ENCODE peak calls at places on chromosome 9, in ten cellular contexts. E is heart right ventricle, C is bronchial epithelial cell, J is left ventricle myocardium inferior, I is RWPE2, H is neural crest cell, Z is fibroblast of pulmonary artery, P is WERI-Rb-1, S is body of pancreas, W is HFFc6. T is an unnamed sample.

GRCh38 chr9:6584881-6585597 is 60.5 kb downstream of the GLDC start:
- DNase-seq in J (no peak), S (no peak), C (peak; percentile 53), W (peak; percentile 29), Z (peak; percentile 68), I (no peak), P (no peak), H (no peak), E (no peak), T (no peak)

GRCh38 chr9:14911046-14911445 is 818 bp upstream of the FREM1 start:
- DNase-seq in E (no peak), Z (no peak), P (no peak), C (no peak), S (no peak), H (no peak), I (no peak), W (no peak), J (no peak), T (no peak)

GRCh38 chr9:116380496-116380995 is 227.0 kb downstream of the PAPPA start:
- DNase-seq in Z (no peak), W (no peak), H (no peak), P (no peak), J (no peak), E (no peak), S (no peak), I (no peak), C (no peak), T (no peak)

GRCh38 chr9:4866239-4866969 is 73.7 kb downstream of the RCL1 start:
- DNase-seq in H (no peak), P (no peak), C (peak; percentile 34), I (no peak), J (no peak), Z (no peak), S (no peak), E (no peak), W (peak; percentile 25), T (no peak)

GRCh38 chr9:130860458-130861316 is 25.6 kb downstream of the ABL1 start:
- DNase-seq in W (peak; percentile 95), P (no peak), C (peak; percentile 80), H (no peak), E (peak; percentile 79), I (peak; percentile 76), S (peak; percentile 60), J (peak; percentile 83), Z (peak; percentile 97), T (peak; percentile 91)

GRCh38 chr9:129640871-129641750 is 840 bp downstream of the ASB6 start:
- DNase-seq in W (no peak), S (no peak), E (no peak), Z (no peak), C (no peak), J (no peak), H (no peak), I (no peak), P (no peak), T (no peak)

GRCh38 chr9:97473717-97474116 is 27.7 kb upstream of the TMOD1 start:
- DNase-seq in P (no peak), S (no peak), C (no peak), H (no peak), W (no peak), J (no peak), I (no peak), E (no peak), Z (no peak), T (no peak)

GRCh38 chr9:24257726-24258125 is 288.0 kb downstream of the IZUMO3 start:
- DNase-seq in I (no peak), S (no peak), Z (no peak), C (peak; percentile 13), P (peak; percentile 7), H (no peak), W (no peak), E (no peak), J (no peak), T (no peak)

DNA sequence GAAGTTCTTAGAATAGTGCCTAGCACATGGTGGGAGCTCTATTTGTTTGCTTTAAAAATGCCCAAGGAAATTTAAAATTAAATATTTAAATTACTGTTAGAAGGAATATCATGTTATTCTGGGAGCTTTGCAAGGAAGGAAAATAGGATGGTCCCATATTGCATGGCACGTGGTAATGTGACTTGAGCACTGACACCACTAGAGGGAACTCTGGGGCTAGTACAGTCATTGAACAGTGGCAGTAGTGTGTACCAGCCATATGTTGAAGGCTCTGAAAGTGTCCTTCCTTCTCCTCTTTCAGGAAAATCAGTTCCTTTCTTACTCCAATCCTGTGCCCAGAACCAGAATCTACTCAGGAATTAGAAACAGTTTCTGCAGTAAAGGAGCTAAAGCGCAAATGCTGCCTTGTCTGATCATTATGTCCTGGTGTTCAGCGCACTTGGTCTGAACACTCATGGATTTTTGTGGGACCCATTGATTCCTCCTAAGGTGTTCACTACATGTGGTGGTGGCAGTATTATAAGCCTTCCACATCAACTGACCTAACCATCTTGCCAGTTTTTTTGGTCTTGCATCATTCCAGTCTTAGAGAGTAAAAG is 54.1 kb downstream of the GDA start:
- DNase-seq in E (no peak), Z (peak; percentile 41), I (no peak), W (peak; percentile 38), C (peak; percentile 54), P (peak; percentile 49), J (no peak), S (peak; percentile 33), H (peak; percentile 20), T (no peak)
- TF ChIP-seq CTCF in E (peak; percentile 22), Z (peak; percentile 63), I (peak; percentile 86), W (peak; percentile 76), C (peak; percentile 72), P (peak; percentile 79), J (peak; percentile 50), S (peak; percentile 63), H (peak; percentile 67), T (peak; percentile 67)

GRCh38 chr9:91773166-91773565 is 176.9 kb downstream of the ROR2 start:
- DNase-seq in I (no peak), H (no peak), C (no peak), J (no peak), Z (no peak), P (no peak), E (no peak), S (no peak), W (no peak), T (no peak)

GRCh38 chr9:91771864-91772263 is 178.2 kb downstream of the ROR2 start:
- DNase-seq in Z (no peak), C (no peak), P (no peak), J (no peak), H (no peak), E (no peak), S (no peak), W (no peak), I (no peak), T (no peak)

GRCh38 chr9:91768977-91769916 is 180.8 kb downstream of the ROR2 start:
- DNase-seq in S (no peak), J (no peak), I (no peak), C (no peak), P (no peak), W (no peak), H (no peak), Z (no peak), E (no peak), T (no peak)

GRCh38 chr9:91770229-91770628 is 179.8 kb downstream of the ROR2 start:
- DNase-seq in C (peak; percentile 70), J (no peak), S (no peak), W (no peak), P (no peak), I (no peak), E (no peak), H (no peak), Z (no peak), T (no peak)

DNA sequence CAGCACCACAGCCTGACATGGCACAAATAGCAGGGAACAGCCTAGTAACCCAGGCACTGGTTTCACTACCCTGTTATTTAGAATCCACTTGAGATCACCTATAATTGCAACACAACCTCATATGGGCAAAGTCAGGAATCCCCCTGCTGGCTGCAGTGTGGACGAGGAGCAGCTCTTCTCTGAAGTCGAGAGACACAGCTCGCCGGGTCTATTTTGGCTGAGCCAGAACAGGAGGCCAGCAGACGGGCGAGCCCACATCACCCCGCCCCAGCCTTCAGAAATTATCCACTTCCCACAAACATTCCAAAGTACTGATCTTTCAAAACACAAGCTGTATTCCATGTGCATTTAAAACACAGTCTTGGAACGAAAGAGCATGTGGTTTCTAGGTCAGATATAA is 179.0 kb downstream of the ROR2 start:
- DNase-seq in P (no peak), S (peak; percentile 18), H (no peak), Z (peak; percentile 92), W (peak; percentile 86), E (no peak), C (peak; percentile 63), J (no peak), I (no peak), T (no peak)
- TF ChIP-seq CTCF in P (peak; percentile 47), S (no peak), H (peak; percentile 40), Z (peak; percentile 64), W (peak; percentile 69), E (peak; percentile 13), C (peak; percentile 12), J (no peak), I (peak; percentile 19), T (peak; percentile 61)

GRCh38 chr9:84669008-84669292 is 579 bp upstream of the NTRK2 start:
- DNase-seq in P (no peak), H (no peak), I (no peak), S (no peak), E (no peak), W (no peak), Z (no peak), C (no peak), J (no peak), T (no peak)

GRCh38 chr9:84670106-84670800 is 724 bp downstream of the NTRK2 start:
- DNase-seq in W (no peak), S (peak; percentile 38), E (peak; percentile 25), I (no peak), C (no peak), P (no peak), J (peak; percentile 30), Z (no peak), H (peak; percentile 25), T (no peak)

GRCh38 chr9:84670801-84671153 is 1.2 kb downstream of the NTRK2 start:
- DNase-seq in P (no peak), I (no peak), Z (no peak), C (no peak), J (no peak), E (no peak), S (no peak), H (no peak), W (no peak), T (no peak)

GRCh38 chr9:84668204-84669007 is 1.1 kb upstream of the NTRK2 start:
- DNase-seq in Z (peak; percentile 54), S (peak; percentile 66), W (peak; percentile 48), E (peak; percentile 69), P (peak; percentile 22), I (no peak), J (peak; percentile 65), H (peak; percentile 82), C (peak; percentile 54), T (peak; percentile 95)

DNA sequence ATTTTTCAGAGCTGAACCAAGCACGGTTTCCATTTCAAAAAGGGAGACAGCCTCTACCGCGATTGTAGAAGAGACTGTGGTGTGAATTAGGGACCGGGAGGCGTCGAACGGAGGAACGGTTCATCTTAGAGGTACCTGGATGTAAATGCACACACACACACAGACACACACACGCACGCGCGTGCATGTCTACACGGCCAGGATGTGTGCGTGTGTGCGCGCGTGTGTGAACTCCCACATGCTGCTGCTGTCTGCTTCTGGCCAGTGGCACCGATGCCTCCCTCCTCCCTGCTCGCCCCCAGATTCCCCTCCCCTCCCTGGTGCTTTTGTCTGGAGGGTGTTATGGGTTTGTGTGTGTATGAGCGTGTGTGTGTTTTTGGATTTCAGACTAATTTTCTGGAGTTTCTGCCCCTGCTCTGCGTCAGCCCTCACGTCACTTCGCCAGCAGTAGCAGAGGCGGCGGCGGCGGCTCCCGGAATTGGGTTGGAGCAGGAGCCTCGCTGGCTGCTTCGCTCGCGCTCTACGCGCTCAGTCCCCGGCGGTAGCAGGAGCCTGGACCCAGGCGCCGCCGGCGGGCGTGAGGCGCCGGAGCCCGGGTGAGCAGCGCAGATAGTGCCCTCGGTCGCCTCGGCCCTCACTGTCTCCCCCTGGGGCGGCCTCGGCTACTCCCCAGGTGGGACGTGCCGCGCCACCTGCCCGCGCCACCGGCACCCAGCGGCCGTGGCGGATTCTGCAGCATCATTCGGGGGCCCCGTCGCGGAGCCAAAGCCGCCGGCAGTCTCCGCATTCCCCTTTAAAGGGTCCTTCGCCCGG is at the start of gene NTRK2:
- DNase-seq in J (peak; percentile 36), E (peak; percentile 25), S (peak; percentile 30), I (no peak), Z (peak; percentile 12), P (no peak), C (peak; percentile 26), H (peak; percentile 40), W (no peak), T (no peak)
- TF ChIP-seq CTCF in J (peak; percentile 32), E (peak; percentile 29), S (peak; percentile 37), I (peak; percentile 24), Z (no peak), P (no peak), C (peak; percentile 5), H (peak; percentile 61), W (no peak), T (peak; percentile 42)

GRCh38 chr9:2193565-2193964 is 178.4 kb downstream of the SMARCA2 start:
- DNase-seq in I (no peak), J (no peak), W (no peak), P (no peak), Z (no peak), E (no peak), S (no peak), C (no peak), H (no peak), T (no peak)
- TF ChIP-seq CTCF in I (no peak), J (no peak), W (peak; percentile 29), P (no peak), Z (no peak), E (peak; percentile 9), S (no peak), C (no peak), H (no peak), T (no peak)